ENCODE peak calls at places on chromosomes 1 and 21, in nine cellular contexts. M is GM23248, E is fibroblast of lung, N is IMR-90, P is mesendoderm, Z is A549, F is DND-41, C is MM.1S, S is endothelial cell of umbilical vein. I is an unnamed sample.
A peak's percentile ranks its signal among the peaks of the same experiment; 100 is the strongest.

GRCh38 chr1:6065093-6065878 is 19.6 kb downstream of the KCNAB2 start:
- DNase-seq in M (no peak), E (no peak), N (no peak), P (no peak), Z (no peak), F (no peak), C (no peak), S (no peak), I (no peak)

GRCh38 chr1:172680733-172681275 is 21.9 kb downstream of the FASLG start:
- DNase-seq in M (no peak), E (no peak), N (no peak), P (peak; percentile 48), Z (no peak), F (no peak), C (no peak), S (peak; percentile 11), I (no peak)

GRCh38 chr1:198845851-198846250 is 207.0 kb downstream of the PTPRC start:
- DNase-seq in M (no peak), E (no peak), N (peak; percentile 72), P (no peak), Z (no peak), F (no peak), C (no peak), S (no peak), I (no peak)

GRCh38 chr1:12037486-12038355 is 18.4 kb downstream of the MIIP start:
- DNase-seq in M (no peak), E (no peak), N (no peak), P (no peak), Z (no peak), F (no peak), C (no peak), S (no peak), I (no peak)

GRCh38 chr1:28553229-28553930 is 495 bp downstream of the TRNAU1AP start:
- DNase-seq in M (peak; percentile 66), E (peak; percentile 42), N (peak; percentile 51), P (peak; percentile 49), Z (peak; percentile 38), F (peak; percentile 48), C (peak; percentile 62), S (no peak), I (peak; percentile 70)

GRCh38 chr21:25402134-25402957 is 204.9 kb downstream of the MRPL39 start:
- DNase-seq in M (no peak), E (no peak), N (no peak), P (no peak), Z (no peak), F (peak; percentile 82), C (no peak), S (no peak), I (no peak)

GRCh38 chr1:196651637-196652215 is at the start of gene CFH:
- DNase-seq in M (peak; percentile 85), E (peak; percentile 95), N (peak; percentile 91), P (no peak), Z (no peak), F (peak; percentile 60), C (peak; percentile 59), S (peak; percentile 81), I (peak; percentile 16)

GRCh38 chr1:119531606-119532323 is 24.8 kb downstream of the HSD3B1 start:
- DNase-seq in M (peak; percentile 56), E (no peak), N (no peak), P (no peak), Z (no peak), F (no peak), C (no peak), S (no peak), I (no peak)

GRCh38 chr1:117555806-117556205 is 50.0 kb upstream of the TENT5C start:
- DNase-seq in M (no peak), E (no peak), N (no peak), P (no peak), Z (no peak), F (no peak), C (no peak), S (no peak), I (no peak)

GRCh38 chr21:32772281-32773047 is 909 bp upstream of the PAXBP1 start:
- DNase-seq in M (peak; percentile 72), E (no peak), N (peak; percentile 20), P (peak; percentile 20), Z (peak; percentile 19), F (peak; percentile 47), C (peak; percentile 74), S (peak; percentile 60), I (peak; percentile 80)

GRCh38 chr1:43207229-43207853 is 35.2 kb downstream of the CFAP57 start:
- DNase-seq in M (peak; percentile 80), E (no peak), N (peak; percentile 70), P (peak; percentile 46), Z (peak; percentile 26), F (no peak), C (no peak), S (peak; percentile 92), I (peak; percentile 64)

GRCh38 chr1:84869750-84870149 is 23.3 kb downstream of the LPAR3 start:
- DNase-seq in M (peak; percentile 77), E (peak; percentile 36), N (peak; percentile 39), P (no peak), Z (no peak), F (no peak), C (no peak), S (no peak), I (no peak)

GRCh38 chr1:9192578-9192977 is 42.0 kb upstream of the H6PD start:
- DNase-seq in M (no peak), E (no peak), N (no peak), P (no peak), Z (no peak), F (no peak), C (no peak), S (no peak), I (no peak)

GRCh38 chr1:199098468-199098867 is 459.6 kb downstream of the PTPRC start:
- DNase-seq in M (no peak), E (no peak), N (no peak), P (no peak), Z (no peak), F (no peak), C (peak; percentile 61), S (no peak), I (no peak)

GRCh38 chr1:52551476-52552235 is 1.2 kb downstream of the TUT4 start:
- DNase-seq in M (peak; percentile 68), E (peak; percentile 71), N (peak; percentile 76), P (peak; percentile 32), Z (no peak), F (peak; percentile 41), C (peak; percentile 40), S (peak; percentile 65), I (peak; percentile 34)

GRCh38 chr1:26278835-26279597 is 870 bp upstream of the SH3BGRL3 start:
- DNase-seq in M (peak; percentile 97), E (peak; percentile 45), N (peak; percentile 75), P (no peak), Z (no peak), F (no peak), C (no peak), S (peak; percentile 39), I (peak; percentile 66)

DNA sequence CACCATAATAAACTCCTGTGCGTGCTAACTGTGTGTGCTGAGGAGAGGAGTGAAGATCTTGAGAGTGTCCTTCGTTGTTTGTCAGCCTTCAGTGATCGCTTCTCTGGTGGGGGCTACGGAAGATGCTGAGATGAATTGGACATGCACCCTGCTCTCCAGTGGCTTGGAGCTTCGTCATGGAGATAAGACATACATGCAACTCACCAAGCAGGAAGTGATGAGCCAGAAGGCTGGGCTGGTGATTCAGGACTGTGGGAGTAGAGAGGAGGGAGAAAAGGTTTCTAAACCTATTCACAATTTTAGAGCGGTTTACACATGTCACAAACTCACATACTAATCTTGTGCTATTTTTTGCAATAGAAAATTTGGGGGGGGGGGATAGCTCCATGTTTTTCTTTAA is 128.9 kb upstream of the ADAR start:
- DNase-seq in M (peak; percentile 94), E (no peak), N (peak; percentile 80), P (no peak), Z (no peak), F (no peak), C (no peak), S (no peak), I (no peak)
- H3K4me2 ChIP-seq in M (peak overlapping the region; percentile 74), E (no peak overlapping the region), N (no peak overlapping the region), P (no peak overlapping the region), Z (no peak overlapping the region), F (no peak overlapping the region), C (no peak overlapping the region), S (no peak overlapping the region), I (no peak overlapping the region)

DNA sequence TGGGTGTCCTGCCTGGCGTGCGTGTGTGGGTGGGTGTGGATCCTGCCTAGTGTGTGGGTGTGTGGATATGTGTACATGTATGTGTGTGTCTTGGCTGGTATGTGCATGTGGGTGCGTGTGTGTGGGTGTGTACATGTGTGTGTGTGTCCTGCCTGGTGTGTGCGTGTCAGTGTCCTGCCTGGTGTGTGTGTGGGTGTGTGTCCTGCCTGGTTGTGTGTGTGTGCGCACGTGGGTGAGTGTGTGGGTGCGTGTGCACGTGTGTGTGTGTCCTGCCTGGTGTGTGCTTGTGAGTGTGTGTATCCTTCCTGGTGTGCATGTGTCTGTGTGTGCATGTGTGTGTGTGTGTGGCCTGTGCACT is 60.1 kb downstream of the PRDM16 start:
- DNase-seq in M (no peak), E (no peak), N (no peak), P (no peak), Z (no peak), F (no peak), C (no peak), S (no peak), I (no peak)
- H3K4me3 ChIP-seq in M (no peak overlapping the region), E (no peak overlapping the region), N (no peak overlapping the region), P (no peak overlapping the region), Z (no peak overlapping the region), F (no peak overlapping the region), C (no peak overlapping the region), S (no peak overlapping the region), I (no peak overlapping the region)

GRCh38 chr1:185317034-185317885 is at the start of gene IVNS1ABP:
- DNase-seq in M (peak; percentile 96), E (peak; percentile 88), N (peak; percentile 87), P (peak; percentile 98), Z (peak; percentile 89), F (peak; percentile 97), C (peak; percentile 98), S (peak; percentile 96), I (peak; percentile 96)
- H3K4me1 ChIP-seq in M (peaks cover 31% of the 10 kb centered on the region), E (peaks cover 2% of the 10 kb centered on the region), N (peaks cover 5% of the 10 kb centered on the region), P (peaks cover 6% of the 10 kb centered on the region), Z (peaks cover 47% of the 10 kb centered on the region), F (peaks cover 54% of the 10 kb centered on the region), C (peaks cover 29% of the 10 kb centered on the region), S (peaks cover 36% of the 10 kb centered on the region), I (peaks cover 32% of the 10 kb centered on the region)

GRCh38 chr1:112284796-112285195 is 111.2 kb upstream of the CTTNBP2NL start:
- DNase-seq in M (no peak), E (no peak), N (no peak), P (no peak), Z (no peak), F (no peak), C (no peak), S (no peak), I (no peak)
- H3K4me2 ChIP-seq in M (no peak overlapping the region), E (no peak overlapping the region), N (no peak overlapping the region), P (no peak overlapping the region), Z (no peak overlapping the region), F (no peak overlapping the region), C (no peak overlapping the region), S (no peak overlapping the region), I (no peak overlapping the region)